ENCODE peak calls at places on chromosomes 4 and X, in five cellular contexts. M is Calu3, Y is tibial nerve, W is GM04504, F is T-cell. D is an unnamed sample.
A peak's percentile ranks its signal among the peaks of the same experiment; 100 is the strongest.

GRCh38 chr4:7811536-7812190 is 128.0 kb downstream of the AFAP1 start:
- DNase-seq in M (no peak), Y (peak; percentile 50), W (no peak), F (no peak), D (no peak)

GRCh38 chr4:7708238-7708637 is 231.4 kb downstream of the AFAP1 start:
- DNase-seq in M (no peak), Y (no peak), W (no peak), F (no peak), D (no peak)

GRCh38 chr4:40908297-40908696 is 158.5 kb downstream of the NSUN7 start:
- DNase-seq in M (peak; percentile 52), Y (no peak), W (no peak), F (no peak), D (no peak)

GRCh38 chrX:54182194-54182863 is 725 bp downstream of the FAM120C start:
- DNase-seq in M (peak; percentile 66), Y (peak; percentile 30), W (no peak), F (peak; percentile 59), D (peak; percentile 51)

GRCh38 chr4:6938237-6938636 is 28.6 kb downstream of the TBC1D14 start:
- DNase-seq in M (no peak), Y (no peak), W (no peak), F (no peak), D (no peak)

GRCh38 chrX:45424341-45424740 is 223.7 kb upstream of the DIPK2B start:
- DNase-seq in M (no peak), Y (no peak), W (peak; percentile 24), F (no peak), D (no peak)

GRCh38 chr4:8010618-8011017 is 71.0 kb upstream of the AFAP1 start:
- DNase-seq in M (no peak), Y (peak; percentile 10), W (no peak), F (no peak), D (no peak)

GRCh38 chr4:39559641-39560040 is 32.4 kb upstream of the UGDH start:
- DNase-seq in M (no peak), Y (no peak), W (no peak), F (no peak), D (no peak)

GRCh38 chr4:8855781-8856245 is 15.8 kb downstream of the HMX1 start:
- DNase-seq in M (no peak), Y (no peak), W (no peak), F (no peak), D (no peak)

GRCh38 chr4:40608628-40609027 is 21.0 kb downstream of the RBM47 start:
- DNase-seq in M (no peak), Y (no peak), W (no peak), F (no peak), D (no peak)

GRCh38 chrX:100812216-100813158 is 7.7 kb upstream of the CSTF2 start:
- DNase-seq in M (peak; percentile 23), Y (no peak), W (no peak), F (no peak), D (no peak)

GRCh38 chrX:136086521-136086920 is 60.8 kb upstream of the FHL1 start:
- DNase-seq in M (no peak), Y (no peak), W (no peak), F (no peak), D (no peak)